ENCODE peak calls at places on chromosomes 13 and 19, in eight cellular contexts. One of them, this sample, is unnamed. For H3K9me3, the result is how much of the 10 kb centered on the place peaks cover.

GRCh38 chr19:31694761-31695160 is 345.5 kb upstream of the TSHZ3 start:
- DNase-seq in GM12878: no peak
- DNase-seq in transverse colon: no peak
- DNase-seq in upper lobe of left lung: no peak
- DNase-seq in breast epithelium: no peak
- DNase-seq in stomach: no peak
- DNase-seq in esophagus muscularis mucosa: peak
- DNase-seq in endothelial cell of umbilical vein: no peak
- DNase-seq in this sample: no peak

GRCh38 chr13:90502762-90503161 is 844.7 kb upstream of the MIR17HG start:
- DNase-seq in GM12878: no peak
- DNase-seq in transverse colon: no peak
- DNase-seq in upper lobe of left lung: no peak
- DNase-seq in breast epithelium: no peak
- DNase-seq in stomach: no peak
- DNase-seq in esophagus muscularis mucosa: no peak
- DNase-seq in endothelial cell of umbilical vein: no peak
- DNase-seq in this sample: no peak

GRCh38 chr19:14505488-14506239 is 9.7 kb upstream of the GIPC1 start:
- DNase-seq in GM12878: no peak
- DNase-seq in transverse colon: peak
- DNase-seq in upper lobe of left lung: peak
- DNase-seq in breast epithelium: peak
- DNase-seq in stomach: peak
- DNase-seq in esophagus muscularis mucosa: no peak
- DNase-seq in endothelial cell of umbilical vein: peak
- DNase-seq in this sample: no peak

GRCh38 chr13:49620170-49620621 is 8.1 kb upstream of the ARL11 start:
- DNase-seq in GM12878: no peak
- DNase-seq in transverse colon: peak
- DNase-seq in upper lobe of left lung: peak
- DNase-seq in breast epithelium: no peak
- DNase-seq in stomach: no peak
- DNase-seq in esophagus muscularis mucosa: no peak
- DNase-seq in endothelial cell of umbilical vein: no peak
- DNase-seq in this sample: no peak

GRCh38 chr13:109971006-109971744 is 184.8 kb upstream of the IRS2 start:
- DNase-seq in GM12878: no peak
- DNase-seq in transverse colon: no peak
- DNase-seq in upper lobe of left lung: peak
- DNase-seq in breast epithelium: no peak
- DNase-seq in stomach: no peak
- DNase-seq in esophagus muscularis mucosa: no peak
- DNase-seq in endothelial cell of umbilical vein: no peak
- DNase-seq in this sample: no peak

GRCh38 chr13:97976551-97977375 is 23.3 kb downstream of the IPO5 start:
- DNase-seq in GM12878: no peak
- DNase-seq in transverse colon: peak
- DNase-seq in upper lobe of left lung: no peak
- DNase-seq in breast epithelium: no peak
- DNase-seq in stomach: no peak
- DNase-seq in esophagus muscularis mucosa: no peak
- DNase-seq in endothelial cell of umbilical vein: no peak
- DNase-seq in this sample: no peak

GRCh38 chr13:83248751-83249150 is 633.5 kb downstream of the SLITRK1 start:
- DNase-seq in GM12878: no peak
- DNase-seq in transverse colon: no peak
- DNase-seq in upper lobe of left lung: no peak
- DNase-seq in breast epithelium: peak
- DNase-seq in stomach: no peak
- DNase-seq in esophagus muscularis mucosa: no peak
- DNase-seq in endothelial cell of umbilical vein: no peak
- DNase-seq in this sample: no peak

GRCh38 chr13:80965097-80965496 is 624.2 kb upstream of the SPRY2 start:
- DNase-seq in GM12878: no peak
- DNase-seq in transverse colon: no peak
- DNase-seq in upper lobe of left lung: no peak
- DNase-seq in breast epithelium: no peak
- DNase-seq in stomach: no peak
- DNase-seq in esophagus muscularis mucosa: no peak
- DNase-seq in endothelial cell of umbilical vein: no peak
- DNase-seq in this sample: no peak

GRCh38 chr19:28615966-28616365 is 597.0 kb downstream of the UQCRFS1 start:
- DNase-seq in GM12878: no peak
- DNase-seq in transverse colon: no peak
- DNase-seq in upper lobe of left lung: no peak
- DNase-seq in breast epithelium: no peak
- DNase-seq in stomach: no peak
- DNase-seq in esophagus muscularis mucosa: peak
- DNase-seq in endothelial cell of umbilical vein: no peak
- DNase-seq in this sample: no peak

GRCh38 chr13:50691682-50692263 is 151.7 kb downstream of the DLEU7 start:
- DNase-seq in GM12878: no peak
- DNase-seq in transverse colon: no peak
- DNase-seq in upper lobe of left lung: no peak
- DNase-seq in breast epithelium: no peak
- DNase-seq in stomach: no peak
- DNase-seq in esophagus muscularis mucosa: no peak
- DNase-seq in endothelial cell of umbilical vein: no peak
- DNase-seq in this sample: no peak

GRCh38 chr19:42626181-42626580 is 31.5 kb upstream of the CEACAM8 start:
- DNase-seq in GM12878: no peak
- DNase-seq in transverse colon: no peak
- DNase-seq in upper lobe of left lung: no peak
- DNase-seq in breast epithelium: no peak
- DNase-seq in stomach: no peak
- DNase-seq in esophagus muscularis mucosa: no peak
- DNase-seq in endothelial cell of umbilical vein: no peak
- DNase-seq in this sample: no peak

GRCh38 chr13:83377486-83377885 is 504.8 kb downstream of the SLITRK1 start:
- DNase-seq in GM12878: no peak
- DNase-seq in transverse colon: no peak
- DNase-seq in upper lobe of left lung: no peak
- DNase-seq in breast epithelium: no peak
- DNase-seq in stomach: no peak
- DNase-seq in esophagus muscularis mucosa: no peak
- DNase-seq in endothelial cell of umbilical vein: no peak
- DNase-seq in this sample: no peak

GRCh38 chr13:21675095-21676007 is 4.5 kb downstream of the FGF9 start:
- DNase-seq in GM12878: no peak
- DNase-seq in transverse colon: peak
- DNase-seq in upper lobe of left lung: peak
- DNase-seq in breast epithelium: no peak
- DNase-seq in stomach: peak
- DNase-seq in esophagus muscularis mucosa: no peak
- DNase-seq in endothelial cell of umbilical vein: no peak
- DNase-seq in this sample: no peak

DNA sequence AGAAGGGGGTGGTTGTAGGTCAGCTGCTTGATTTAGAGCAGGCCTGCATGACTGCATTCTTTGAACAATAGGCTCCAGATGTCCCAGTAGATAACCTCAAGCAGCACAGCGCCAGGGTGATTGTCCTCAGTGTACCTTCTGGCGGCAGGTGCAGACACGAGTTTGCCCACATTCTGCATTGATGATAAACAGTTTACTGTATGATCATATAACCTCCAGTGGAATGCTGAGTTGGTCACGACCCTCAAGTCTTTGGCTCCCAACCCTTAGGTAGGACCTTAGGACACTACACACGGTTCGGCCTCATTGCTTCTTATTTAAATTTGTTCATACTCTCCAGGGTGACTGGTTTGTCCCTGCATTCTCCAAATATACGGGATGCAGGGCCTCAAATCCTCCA is 12.2 kb downstream of the ZNF439 start:
- DNase-seq in GM12878: no peak
- DNase-seq in transverse colon: no peak
- DNase-seq in upper lobe of left lung: no peak
- DNase-seq in breast epithelium: no peak
- DNase-seq in stomach: no peak
- DNase-seq in esophagus muscularis mucosa: no peak
- DNase-seq in endothelial cell of umbilical vein: no peak
- DNase-seq in this sample: no peak
- H3K9me3 ChIP-seq in GM12878: under half
- H3K9me3 ChIP-seq in transverse colon: under half
- H3K9me3 ChIP-seq in upper lobe of left lung: under half
- H3K9me3 ChIP-seq in breast epithelium: half or more
- H3K9me3 ChIP-seq in stomach: half or more
- H3K9me3 ChIP-seq in esophagus muscularis mucosa: under half
- H3K9me3 ChIP-seq in endothelial cell of umbilical vein: under half
- H3K9me3 ChIP-seq in this sample: under half

GRCh38 chr19:45478454-45479238 is 10.8 kb downstream of the FOSB start:
- DNase-seq in GM12878: peak
- DNase-seq in transverse colon: peak
- DNase-seq in upper lobe of left lung: peak
- DNase-seq in breast epithelium: peak
- DNase-seq in stomach: peak
- DNase-seq in esophagus muscularis mucosa: peak
- DNase-seq in endothelial cell of umbilical vein: peak
- DNase-seq in this sample: no peak
- TF ChIP-seq POLR2AphosphoS5 in GM12878: peak
- TF ChIP-seq POLR2AphosphoS5 in transverse colon: peak
- TF ChIP-seq POLR2AphosphoS5 in upper lobe of left lung: peak
- TF ChIP-seq POLR2AphosphoS5 in breast epithelium: peak
- TF ChIP-seq POLR2AphosphoS5 in stomach: no peak
- TF ChIP-seq POLR2AphosphoS5 in esophagus muscularis mucosa: peak
- TF ChIP-seq POLR2AphosphoS5 in endothelial cell of umbilical vein: peak
- TF ChIP-seq POLR2AphosphoS5 in this sample: peak

DNA sequence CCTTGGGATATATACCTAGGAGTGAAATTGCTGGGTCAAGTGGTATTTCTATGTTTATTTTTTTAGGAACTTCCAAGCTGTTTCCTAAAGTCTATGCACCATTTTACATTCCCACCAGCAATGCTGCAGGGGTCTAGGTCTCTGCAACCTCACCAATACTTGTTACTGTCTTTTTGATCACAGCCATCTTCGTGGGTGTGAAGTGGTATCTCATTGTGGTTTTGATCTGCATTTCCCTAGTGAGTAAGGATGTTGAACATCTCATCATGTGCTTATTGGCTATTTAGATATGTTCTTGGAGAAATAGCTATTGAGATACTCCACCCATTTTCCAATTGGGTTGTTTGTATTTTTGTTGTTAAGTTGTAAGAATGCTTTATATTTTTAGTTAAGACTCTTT is 2.7 kb downstream of the OR10H2 start:
- DNase-seq in GM12878: no peak
- DNase-seq in transverse colon: no peak
- DNase-seq in upper lobe of left lung: no peak
- DNase-seq in breast epithelium: no peak
- DNase-seq in stomach: no peak
- DNase-seq in esophagus muscularis mucosa: peak
- DNase-seq in endothelial cell of umbilical vein: no peak
- DNase-seq in this sample: no peak
- H3K9me3 ChIP-seq in GM12878: under half
- H3K9me3 ChIP-seq in transverse colon: under half
- H3K9me3 ChIP-seq in upper lobe of left lung: under half
- H3K9me3 ChIP-seq in breast epithelium: under half
- H3K9me3 ChIP-seq in stomach: under half
- H3K9me3 ChIP-seq in esophagus muscularis mucosa: under half
- H3K9me3 ChIP-seq in endothelial cell of umbilical vein: under half
- H3K9me3 ChIP-seq in this sample: under half

GRCh38 chr19:17606786-17607185 is 51.3 kb downstream of the COLGALT1 start:
- DNase-seq in GM12878: no peak
- DNase-seq in transverse colon: no peak
- DNase-seq in upper lobe of left lung: no peak
- DNase-seq in breast epithelium: no peak
- DNase-seq in stomach: no peak
- DNase-seq in esophagus muscularis mucosa: no peak
- DNase-seq in endothelial cell of umbilical vein: no peak
- DNase-seq in this sample: no peak
- TF ChIP-seq POLR2AphosphoS5 in GM12878: no peak
- TF ChIP-seq POLR2AphosphoS5 in transverse colon: no peak
- TF ChIP-seq POLR2AphosphoS5 in upper lobe of left lung: no peak
- TF ChIP-seq POLR2AphosphoS5 in breast epithelium: no peak
- TF ChIP-seq POLR2AphosphoS5 in stomach: no peak
- TF ChIP-seq POLR2AphosphoS5 in esophagus muscularis mucosa: no peak
- TF ChIP-seq POLR2AphosphoS5 in endothelial cell of umbilical vein: no peak
- TF ChIP-seq POLR2AphosphoS5 in this sample: no peak

GRCh38 chr19:1061987-1062386 is 5.0 kb upstream of the ARHGAP45 start:
- DNase-seq in GM12878: no peak
- DNase-seq in transverse colon: no peak
- DNase-seq in upper lobe of left lung: peak
- DNase-seq in breast epithelium: no peak
- DNase-seq in stomach: no peak
- DNase-seq in esophagus muscularis mucosa: no peak
- DNase-seq in endothelial cell of umbilical vein: no peak
- DNase-seq in this sample: no peak
- H3K9me3 ChIP-seq in GM12878: under half
- H3K9me3 ChIP-seq in transverse colon: under half
- H3K9me3 ChIP-seq in upper lobe of left lung: under half
- H3K9me3 ChIP-seq in breast epithelium: under half
- H3K9me3 ChIP-seq in stomach: under half
- H3K9me3 ChIP-seq in esophagus muscularis mucosa: under half
- H3K9me3 ChIP-seq in endothelial cell of umbilical vein: under half
- H3K9me3 ChIP-seq in this sample: under half

DNA sequence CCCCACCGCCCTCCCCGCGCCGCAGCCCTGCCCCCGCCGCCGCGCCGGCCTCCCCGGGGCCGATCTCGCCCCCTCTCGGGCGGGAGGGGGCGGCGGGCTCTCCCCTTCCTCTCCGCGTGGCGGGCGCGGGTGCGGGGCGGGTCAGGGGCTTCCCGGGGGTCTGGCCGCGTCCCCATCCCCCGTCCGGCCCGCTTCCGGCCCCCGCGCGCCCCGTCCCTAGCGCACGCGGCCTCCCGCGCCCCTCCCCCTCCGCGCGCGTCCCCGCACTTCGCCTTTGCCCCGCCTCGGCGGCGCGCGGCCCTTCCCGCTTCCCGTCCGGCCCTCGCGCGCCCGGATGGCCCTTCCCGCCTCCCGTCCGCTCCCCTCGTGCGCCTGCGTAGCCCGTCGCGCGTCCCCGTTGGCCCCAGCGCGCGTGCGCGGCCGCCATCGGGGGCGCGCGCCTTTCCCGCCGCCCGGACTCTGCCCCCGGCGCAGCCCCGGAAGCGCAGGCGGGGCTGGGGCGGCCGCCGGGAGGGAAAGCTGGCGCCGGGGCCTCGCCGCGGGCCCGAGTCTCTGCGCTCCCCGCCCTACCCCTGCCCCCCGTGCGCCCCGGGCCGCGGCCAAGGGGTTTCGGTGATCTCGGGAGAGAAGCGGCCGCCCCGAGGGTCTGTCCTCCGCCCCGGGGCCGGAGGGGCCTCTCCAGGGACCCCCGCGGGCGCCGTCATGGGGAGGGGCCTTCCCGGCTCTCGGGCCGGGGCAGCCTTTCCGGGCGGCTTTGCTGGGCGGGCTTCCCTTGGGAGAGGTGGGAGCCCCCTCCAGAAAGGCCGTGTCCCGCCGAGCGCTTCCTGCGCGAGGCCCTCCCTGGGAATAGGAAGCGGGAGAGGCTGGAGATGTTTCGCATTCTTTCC is 519 bp downstream of the PTBP1 start:
- DNase-seq in GM12878: peak
- DNase-seq in transverse colon: peak
- DNase-seq in upper lobe of left lung: peak
- DNase-seq in breast epithelium: peak
- DNase-seq in stomach: peak
- DNase-seq in esophagus muscularis mucosa: no peak
- DNase-seq in endothelial cell of umbilical vein: peak
- DNase-seq in this sample: no peak
- TF ChIP-seq POLR2AphosphoS5 in GM12878: no peak
- TF ChIP-seq POLR2AphosphoS5 in transverse colon: peak
- TF ChIP-seq POLR2AphosphoS5 in upper lobe of left lung: peak
- TF ChIP-seq POLR2AphosphoS5 in breast epithelium: no peak
- TF ChIP-seq POLR2AphosphoS5 in stomach: peak
- TF ChIP-seq POLR2AphosphoS5 in esophagus muscularis mucosa: no peak
- TF ChIP-seq POLR2AphosphoS5 in endothelial cell of umbilical vein: no peak
- TF ChIP-seq POLR2AphosphoS5 in this sample: no peak

GRCh38 chr19:51873097-51873496 is 14.7 kb downstream of the ZNF577 start:
- DNase-seq in GM12878: no peak
- DNase-seq in transverse colon: no peak
- DNase-seq in upper lobe of left lung: no peak
- DNase-seq in breast epithelium: no peak
- DNase-seq in stomach: no peak
- DNase-seq in esophagus muscularis mucosa: no peak
- DNase-seq in endothelial cell of umbilical vein: no peak
- DNase-seq in this sample: no peak
- H3K9me3 ChIP-seq in GM12878: under half
- H3K9me3 ChIP-seq in transverse colon: half or more
- H3K9me3 ChIP-seq in upper lobe of left lung: half or more
- H3K9me3 ChIP-seq in breast epithelium: half or more
- H3K9me3 ChIP-seq in stomach: half or more
- H3K9me3 ChIP-seq in esophagus muscularis mucosa: half or more
- H3K9me3 ChIP-seq in endothelial cell of umbilical vein: under half
- H3K9me3 ChIP-seq in this sample: under half